ENCODE peak calls at places on chromosomes 3 and 15, in ten cellular contexts. J is gastrocnemius medialis, M is pancreas, F is foreskin keratinocyte, U is heart right ventricle, B is lower lobe of right lung, L is PC-3, D is Calu3, Q is colonic mucosa, K is tibial artery. R is an unnamed sample.

GRCh38 chr3:22988566-22988965 is 214.6 kb upstream of the UBE2E2 start:
- DNase-seq in J (no peak), M (peak; percentile 20), F (no peak), U (no peak), B (peak; percentile 71), L (no peak), D (peak; percentile 41), Q (no peak), K (no peak), R (no peak)

GRCh38 chr3:164458986-164459385 is 619.3 kb downstream of the SI start:
- DNase-seq in J (no peak), M (no peak), F (peak; percentile 19), U (no peak), B (no peak), L (peak; percentile 45), D (no peak), Q (no peak), K (no peak), R (no peak)

GRCh38 chr3:111143-112069 is 85.2 kb upstream of the CHL1 start:
- DNase-seq in J (no peak), M (no peak), F (peak; percentile 13), U (no peak), B (no peak), L (no peak), D (no peak), Q (no peak), K (no peak), R (peak; percentile 3)

GRCh38 chr15:44545934-44546802 is 9.2 kb downstream of the EIF3J start:
- DNase-seq in J (peak; percentile 54), M (no peak), F (no peak), U (peak; percentile 18), B (no peak), L (peak; percentile 43), D (no peak), Q (no peak), K (no peak), R (peak; percentile 45)

GRCh38 chr15:44956388-44956787 is at the start of gene TERB2:
- DNase-seq in J (no peak), M (no peak), F (no peak), U (no peak), B (no peak), L (no peak), D (no peak), Q (no peak), K (no peak), R (no peak)

GRCh38 chr3:167861649-167862048 is 126.1 kb downstream of the SERPINI1 start:
- DNase-seq in J (no peak), M (no peak), F (peak; percentile 35), U (no peak), B (no peak), L (peak; percentile 76), D (no peak), Q (no peak), K (no peak), R (no peak)

GRCh38 chr15:58758141-58758540 is 8.6 kb upstream of the ADAM10 start:
- DNase-seq in J (no peak), M (no peak), F (no peak), U (no peak), B (no peak), L (no peak), D (peak; percentile 33), Q (no peak), K (no peak), R (peak; percentile 42)

GRCh38 chr15:68658151-68658550 is 79.4 kb downstream of the CORO2B start:
- DNase-seq in J (no peak), M (no peak), F (no peak), U (no peak), B (no peak), L (no peak), D (no peak), Q (no peak), K (peak; percentile 47), R (no peak)

GRCh38 chr3:93961026-93961425 is 12.7 kb downstream of the PROS1 start:
- DNase-seq in J (no peak), M (no peak), F (no peak), U (no peak), B (no peak), L (no peak), D (no peak), Q (no peak), K (no peak), R (no peak)

GRCh38 chr3:113128386-113129015 is 82.9 kb upstream of the BOC start:
- DNase-seq in J (no peak), M (no peak), F (peak; percentile 25), U (no peak), B (no peak), L (peak; percentile 44), D (no peak), Q (no peak), K (no peak), R (no peak)

DNA sequence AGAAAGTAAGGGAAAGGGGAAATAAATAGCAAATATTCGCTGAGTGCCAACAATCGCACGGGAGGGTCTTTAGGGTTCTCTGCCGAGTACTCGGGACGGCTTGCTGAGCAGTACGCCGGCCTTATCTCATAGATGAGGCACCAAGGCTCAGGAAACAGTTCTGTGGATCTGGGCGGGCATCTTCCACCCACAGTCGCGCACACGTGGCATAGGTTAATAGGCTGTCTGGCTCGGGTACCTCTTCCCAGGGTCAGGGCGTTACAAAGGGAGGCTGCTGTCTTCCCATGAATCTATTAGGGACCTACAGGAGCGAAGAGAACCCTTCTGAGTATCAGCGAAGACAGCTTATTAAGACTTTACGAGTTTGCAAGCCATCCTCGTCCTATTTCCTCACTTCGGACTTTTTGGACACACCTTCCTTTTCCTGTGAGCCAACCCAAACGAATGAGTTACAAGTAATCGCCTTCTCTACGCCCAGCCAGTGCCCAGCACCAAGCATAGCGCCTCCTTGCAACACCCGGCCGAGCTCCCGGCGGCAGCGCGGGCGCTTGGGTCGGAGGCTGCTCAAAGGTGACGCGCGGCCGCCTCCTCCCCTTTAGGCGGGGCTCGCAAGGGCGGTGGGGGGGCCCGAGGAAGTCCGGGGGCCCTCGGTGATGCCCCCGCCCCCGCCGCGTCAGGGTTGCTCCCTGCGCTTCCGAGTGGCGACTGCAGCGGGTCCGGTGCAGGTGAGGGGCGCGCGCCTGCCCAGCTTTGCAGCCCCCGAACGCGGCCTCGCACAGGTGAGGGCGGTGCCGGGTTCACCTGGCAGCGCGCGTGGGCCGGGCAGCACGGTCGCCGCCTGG is at the start of gene MCTP2:
- DNase-seq in J (no peak), M (peak; percentile 90), F (peak; percentile 93), U (peak; percentile 34), B (peak; percentile 95), L (peak; percentile 77), D (peak; percentile 95), Q (peak; percentile 92), K (peak; percentile 73), R (peak; percentile 74)
- TF ChIP-seq CTCF in J (no peak), M (no peak), F (peak; percentile 54), U (no peak), B (no peak), L (peak; percentile 30), D (no peak), Q (no peak), K (no peak), R (no peak)

GRCh38 chr15:77352932-77353331 is 67.0 kb downstream of the PEAK1 start:
- DNase-seq in J (no peak), M (no peak), F (no peak), U (no peak), B (no peak), L (no peak), D (no peak), Q (no peak), K (no peak), R (no peak)

GRCh38 chr15:77355321-77355720 is 64.6 kb downstream of the PEAK1 start:
- DNase-seq in J (no peak), M (no peak), F (no peak), U (no peak), B (no peak), L (no peak), D (no peak), Q (no peak), K (no peak), R (no peak)

GRCh38 chr15:77354064-77354463 is 65.8 kb downstream of the PEAK1 start:
- DNase-seq in J (no peak), M (no peak), F (peak; percentile 35), U (no peak), B (no peak), L (peak; percentile 63), D (peak; percentile 17), Q (no peak), K (no peak), R (no peak)

DNA sequence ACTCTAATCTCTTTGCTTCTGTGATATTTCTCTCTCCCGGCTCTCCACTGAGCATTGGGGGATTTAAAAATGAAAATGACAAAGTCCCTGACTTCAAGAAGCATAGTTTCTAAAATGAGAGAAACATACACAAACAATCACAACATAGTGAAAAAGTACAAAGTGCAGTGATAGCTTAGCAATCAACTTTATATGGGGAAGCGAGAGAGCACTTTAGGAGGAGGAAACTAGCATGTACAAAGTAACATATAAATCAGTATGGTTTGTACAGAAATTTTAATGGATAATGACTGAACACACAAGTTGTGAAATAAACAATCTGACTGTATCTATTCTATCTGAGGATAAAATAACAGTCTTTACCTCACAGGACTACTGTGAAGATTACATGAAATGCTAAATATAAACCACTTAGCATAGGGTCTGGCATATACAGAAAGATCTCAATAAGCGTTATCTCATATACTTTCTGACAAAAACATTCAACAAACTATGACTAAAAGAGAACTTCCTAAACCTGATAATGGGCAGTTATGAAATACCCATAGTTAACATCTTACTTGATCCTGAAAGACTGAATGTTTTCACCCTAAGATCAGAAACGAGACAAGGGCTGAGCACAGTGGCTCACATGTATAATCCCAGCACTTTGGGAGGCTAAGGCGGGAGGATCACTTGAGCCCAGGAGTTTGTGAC is 61.2 kb downstream of the PEAK1 start:
- DNase-seq in J (no peak), M (no peak), F (no peak), U (no peak), B (no peak), L (no peak), D (no peak), Q (no peak), K (no peak), R (no peak)
- TF ChIP-seq CTCF in J (no peak), M (no peak), F (no peak), U (no peak), B (no peak), L (no peak), D (no peak), Q (no peak), K (no peak), R (no peak)

GRCh38 chr3:111012388-111013248 is 59.0 kb upstream of the NECTIN3 start:
- DNase-seq in J (no peak), M (no peak), F (peak; percentile 37), U (no peak), B (no peak), L (peak; percentile 60), D (peak; percentile 26), Q (peak; percentile 36), K (no peak), R (no peak)
- TF ChIP-seq CTCF in J (no peak), M (no peak), F (peak; percentile 19), U (no peak), B (peak; percentile 15), L (peak; percentile 66), D (no peak), Q (peak; percentile 24), K (no peak), R (no peak)

GRCh38 chr15:99390667-99391066 is 139.4 kb downstream of the LRRC28 start:
- DNase-seq in J (no peak), M (no peak), F (no peak), U (no peak), B (no peak), L (peak; percentile 8), D (no peak), Q (no peak), K (no peak), R (no peak)
- TF ChIP-seq CTCF in J (no peak), M (no peak), F (no peak), U (no peak), B (no peak), L (peak; percentile 39), D (no peak), Q (no peak), K (no peak), R (no peak)